ENCODE peak calls at places on chromosomes 7 and 10, in six cellular contexts. D is HepG2, I is HCT116, L is SK-N-SH, J is H1, T is K562. Y is an unnamed sample.

GRCh38 chr7:24318326-24318725 is 34.3 kb downstream of the NPY start:
- DNase-seq in J (no peak), T (peak; percentile 38), D (no peak), I (peak; percentile 15), L (no peak), Y (peak; percentile 67)

GRCh38 chr7:3771906-3772305 is 470.9 kb downstream of the SDK1 start:
- DNase-seq in I (no peak), J (no peak), L (no peak), T (no peak), D (no peak), Y (no peak)

GRCh38 chr7:150876817-150877526 is 24.7 kb downstream of the AOC1 start:
- DNase-seq in T (peak; percentile 94), D (peak; percentile 56), I (peak; percentile 87), L (peak; percentile 91), J (peak; percentile 79), Y (peak; percentile 38)

GRCh38 chr7:139762886-139763285 is 14.9 kb downstream of the HIPK2 start:
- DNase-seq in T (no peak), I (no peak), J (no peak), D (no peak), L (no peak), Y (no peak)

GRCh38 chr7:35906191-35906908 is 105.5 kb downstream of the SEPTIN7 start:
- DNase-seq in I (peak; percentile 66), L (peak; percentile 57), D (peak; percentile 69), T (peak; percentile 32), J (peak; percentile 75), Y (peak; percentile 38)

GRCh38 chr10:44974628-44975431 is 3.8 kb downstream of the DEPP1 start:
- DNase-seq in L (peak; percentile 94), D (peak; percentile 79), I (peak; percentile 13), J (peak; percentile 88), T (peak; percentile 87), Y (peak; percentile 64)

GRCh38 chr7:105719395-105719794 is 138.1 kb upstream of the EFCAB10 start:
- DNase-seq in L (no peak), I (no peak), J (no peak), T (no peak), D (no peak), Y (no peak)

GRCh38 chr10:49688920-49689319 is 9.5 kb downstream of the C10orf53 start:
- DNase-seq in T (no peak), I (no peak), L (no peak), J (no peak), D (no peak), Y (no peak)

GRCh38 chr7:32158751-32159360 is 88.6 kb upstream of the PDE1C start:
- DNase-seq in D (no peak), T (no peak), L (no peak), J (no peak), I (no peak), Y (no peak)

GRCh38 chr10:132105302-132105995 is 39.7 kb downstream of the JAKMIP3 start:
- DNase-seq in T (no peak), J (no peak), L (no peak), I (no peak), D (no peak), Y (no peak)

GRCh38 chr10:84140036-84140379 is 699 bp downstream of the GHITM start:
- DNase-seq in T (peak; percentile 47), D (peak; percentile 51), L (peak; percentile 20), J (no peak), I (no peak), Y (peak; percentile 33)

GRCh38 chr10:45514283-45515270 is 140.6 kb downstream of the ALOX5 start:
- DNase-seq in J (no peak), T (no peak), D (peak; percentile 10), L (peak; percentile 65), I (no peak), Y (no peak)

GRCh38 chr7:43674559-43675436 is 54.5 kb downstream of the COA1 start:
- DNase-seq in J (no peak), D (peak; percentile 92), T (peak; percentile 47), I (peak; percentile 82), L (no peak), Y (no peak)

GRCh38 chr10:114208351-114208750 is 29.2 kb downstream of the TDRD1 start:
- DNase-seq in D (no peak), L (no peak), I (no peak), J (no peak), T (no peak), Y (no peak)

GRCh38 chr10:57661206-57661605 is 606.5 kb downstream of the IPMK start:
- DNase-seq in D (no peak), T (no peak), J (no peak), L (no peak), I (no peak), Y (peak; percentile 12)

GRCh38 chr10:57664815-57665214 is 602.9 kb downstream of the IPMK start:
- DNase-seq in T (no peak), D (no peak), L (no peak), J (no peak), I (no peak), Y (no peak)

DNA sequence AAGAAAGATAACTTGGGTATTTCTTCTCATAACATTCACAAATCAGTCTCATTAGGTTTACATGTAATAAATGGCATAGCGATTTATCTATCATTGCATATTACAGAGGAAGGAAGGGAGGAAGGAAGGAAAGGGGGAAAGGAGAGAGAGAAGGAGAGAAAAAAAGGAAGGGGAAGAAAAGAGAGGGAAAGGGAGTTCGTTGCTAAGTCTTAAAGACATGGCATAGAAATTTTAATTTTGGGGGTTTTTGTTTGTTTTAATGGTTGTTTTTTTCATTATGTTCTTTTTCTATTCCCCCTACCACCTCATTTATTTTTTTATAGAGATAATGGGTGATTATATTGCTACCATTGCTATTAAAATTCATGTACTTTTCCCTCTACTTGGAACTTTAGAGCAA is 604.3 kb downstream of the IPMK start:
- DNase-seq in T (no peak), J (no peak), I (no peak), L (no peak), D (no peak), Y (no peak)
- TF ChIP-seq JUND in T (no peak), J (no peak), I (no peak), L (no peak), D (no peak), Y (no peak)

GRCh38 chr7:124680304-124680703 is 85.3 kb downstream of the GPR37 start:
- DNase-seq in J (no peak), L (no peak), D (no peak), I (no peak), T (no peak), Y (no peak)

DNA sequence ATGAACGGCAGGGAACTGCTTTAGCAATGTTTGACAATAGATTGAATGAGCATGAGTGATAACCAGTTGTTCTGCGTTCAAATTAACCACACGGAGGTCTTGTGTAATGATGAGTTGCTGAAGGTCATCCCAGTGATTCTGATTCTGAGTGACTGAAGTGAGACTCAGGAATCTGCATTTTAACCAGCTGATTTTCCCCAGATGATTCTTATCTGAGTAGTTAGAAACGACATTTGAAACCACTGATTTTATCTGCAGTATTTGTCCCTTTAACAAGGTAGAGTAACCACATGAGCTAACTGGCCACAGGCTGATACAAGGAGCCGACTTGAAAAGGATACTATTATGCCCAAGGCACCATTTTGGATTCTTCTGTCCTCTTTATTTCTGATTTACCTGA is 85.8 kb downstream of the GPR37 start:
- DNase-seq in L (no peak), T (no peak), D (no peak), I (no peak), J (no peak), Y (no peak)
- TF ChIP-seq JUND in L (no peak), T (no peak), D (no peak), I (no peak), J (no peak), Y (no peak)

GRCh38 chr7:89780291-89780690 is 374.0 kb upstream of the STEAP1 start:
- DNase-seq in J (no peak), D (no peak), T (no peak), L (no peak), I (no peak), Y (no peak)
- TF ChIP-seq JUND in J (no peak), D (no peak), T (no peak), L (no peak), I (no peak), Y (no peak)

GRCh38 chr10:128633864-128634541 is 507.8 kb upstream of the MKI67 start:
- DNase-seq in J (peak; percentile 42), L (no peak), D (no peak), I (no peak), T (no peak), Y (no peak)
- TF ChIP-seq JUND in J (no peak), L (no peak), D (no peak), I (no peak), T (no peak), Y (no peak)

GRCh38 chr7:1232103-1232466 is 587 bp upstream of the UNCX start:
- DNase-seq in D (no peak), T (no peak), L (no peak), J (no peak), I (no peak), Y (peak; percentile 84)

GRCh38 chr7:1232623-1233327 is at the start of gene UNCX:
- DNase-seq in J (no peak), I (no peak), T (no peak), L (no peak), D (no peak), Y (no peak)

GRCh38 chr7:1234049-1234691 is 1.5 kb downstream of the UNCX start:
- DNase-seq in D (no peak), L (no peak), I (no peak), T (no peak), J (no peak), Y (no peak)

GRCh38 chr7:1234794-1235500 is 2.3 kb downstream of the UNCX start:
- DNase-seq in D (no peak), T (no peak), I (no peak), J (peak; percentile 75), L (no peak), Y (peak; percentile 66)

DNA sequence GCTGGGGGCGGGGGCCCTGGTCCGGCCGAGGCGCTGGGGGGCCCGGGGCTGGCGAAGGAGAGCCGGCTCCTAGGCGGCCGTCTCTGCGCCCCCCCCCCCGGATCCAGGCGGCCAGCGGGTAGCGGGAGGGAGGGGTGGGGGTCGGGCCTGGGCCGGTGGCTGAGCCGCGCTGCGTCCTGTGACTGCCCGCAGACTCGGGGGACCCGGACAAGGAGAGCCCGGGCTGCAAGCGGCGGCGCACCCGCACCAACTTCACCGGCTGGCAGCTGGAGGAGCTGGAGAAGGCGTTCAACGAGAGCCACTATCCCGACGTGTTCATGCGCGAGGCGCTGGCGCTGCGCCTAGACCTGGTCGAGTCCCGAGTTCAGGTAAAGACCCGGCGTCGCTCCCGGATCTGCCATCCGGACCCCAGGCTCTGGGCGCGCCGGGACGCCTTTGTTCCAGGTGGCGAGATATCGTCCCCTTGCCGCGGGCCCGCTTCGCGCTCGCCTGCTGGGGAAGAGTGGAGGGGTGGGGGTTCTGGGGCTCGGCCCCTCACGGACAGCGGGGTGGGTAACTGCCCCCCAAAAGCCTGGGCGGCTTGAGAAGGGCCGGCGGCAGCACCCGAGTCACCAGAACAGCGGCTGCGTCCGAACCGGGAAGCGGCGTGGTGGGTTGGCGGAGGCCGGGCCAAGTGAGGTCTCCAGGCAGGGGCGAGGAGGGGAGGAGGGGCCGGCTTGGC is 816 bp downstream of the UNCX start:
- DNase-seq in L (no peak), D (no peak), I (no peak), T (no peak), J (no peak), Y (no peak)
- TF ChIP-seq JUND in L (no peak), D (no peak), I (no peak), T (no peak), J (no peak), Y (no peak)

DNA sequence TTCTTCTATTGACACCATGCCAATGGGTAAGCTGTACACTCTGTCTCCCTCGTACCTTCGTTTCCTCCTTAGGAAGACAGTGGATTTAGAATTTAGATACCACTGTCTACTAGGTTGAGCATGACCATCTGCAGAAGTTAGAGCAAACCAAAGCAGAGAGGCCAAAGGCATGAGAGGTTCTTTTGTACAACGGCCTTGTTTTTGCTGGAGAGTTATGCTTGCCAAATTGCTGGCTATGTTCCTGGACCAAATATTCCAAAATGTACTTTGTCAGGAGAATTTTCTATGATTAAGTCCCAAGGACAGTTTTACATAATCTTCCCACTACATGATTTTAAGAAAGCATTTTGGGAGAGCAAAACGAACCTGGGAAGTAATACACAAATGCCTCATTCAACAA is 47.9 kb upstream of the PLCE1 start:
- DNase-seq in T (no peak), J (no peak), L (no peak), D (no peak), I (no peak), Y (no peak)
- TF ChIP-seq JUND in T (no peak), J (no peak), L (no peak), D (no peak), I (no peak), Y (no peak)

Y was measured in T47D.